ENCODE peak calls at places on chromosomes 3 and 15, in four cellular contexts. E is right lobe of liver; V is RWPE2; R is naive thymus-derived CD4-positive, alpha-beta T cell. P is an unnamed sample. For H3K4me1, the result is how much of the 10 kb centered on the place peaks cover.

GRCh38 chr15:76376816-76377215 is 40.2 kb downstream of the ISL2 start:
- DNase-seq in R (no peak), E (no peak), V (no peak), P (no peak)

GRCh38 chr3:38119248-38119544 is 17.7 kb downstream of the ACAA1 start:
- DNase-seq in V (peak), R (no peak), E (peak), P (no peak)

GRCh38 chr3:58116985-58117384 is 93.8 kb downstream of the DNASE1L3 start:
- DNase-seq in E (no peak), R (no peak), V (no peak), P (no peak)

GRCh38 chr3:139794469-139795265 is 116.9 kb upstream of the NMNAT3 start:
- DNase-seq in V (no peak), R (no peak), E (no peak), P (no peak)

GRCh38 chr3:69433938-69434263 is 48.0 kb upstream of the FRMD4B start:
- DNase-seq in R (no peak), E (no peak), V (no peak), P (no peak)

GRCh38 chr3:183046883-183047282 is 52.4 kb downstream of the MCCC1 start:
- DNase-seq in R (no peak), E (no peak), V (no peak), P (no peak)

GRCh38 chr15:70313099-70314017 is 215.6 kb upstream of the TLE3 start:
- DNase-seq in R (no peak), V (no peak), E (no peak), P (no peak)

GRCh38 chr15:64916365-64916764 is 4.7 kb downstream of the ANKDD1A start:
- DNase-seq in R (no peak), V (no peak), E (no peak), P (no peak)

GRCh38 chr3:186598108-186598784 is 14.6 kb upstream of the AHSG start:
- DNase-seq in V (no peak), R (no peak), E (peak), P (no peak)

GRCh38 chr15:60591491-60592385 is 112.8 kb upstream of the ICE2 start:
- DNase-seq in R (no peak), V (peak), E (peak), P (peak)

GRCh38 chr3:52891164-52891563 is 6.2 kb downstream of the STIMATE start:
- DNase-seq in E (no peak), R (no peak), V (no peak), P (no peak)

GRCh38 chr15:95442107-95442719 is 888.3 kb upstream of the NR2F2 start:
- DNase-seq in R (no peak), E (no peak), V (no peak), P (no peak)

GRCh38 chr3:55885721-55886120 is 398.6 kb upstream of the WNT5A start:
- DNase-seq in V (no peak), E (no peak), R (no peak), P (no peak)

GRCh38 chr3:115595611-115596010 is 27.7 kb upstream of the GAP43 start:
- DNase-seq in R (no peak), E (no peak), V (no peak), P (no peak)

GRCh38 chr3:151308089-151308488 is 8.5 kb downstream of the GPR87 start:
- DNase-seq in V (no peak), R (no peak), E (no peak), P (no peak)

GRCh38 chr3:111609700-111610099 is 14.6 kb upstream of the ZBED2 start:
- DNase-seq in V (no peak), R (no peak), E (no peak), P (no peak)

GRCh38 chr3:158420654-158421396 is 150.2 kb upstream of the MLF1 start:
- DNase-seq in R (no peak), V (no peak), E (no peak), P (no peak)

GRCh38 chr3:13172644-13173013 is 99.4 kb upstream of the IQSEC1 start:
- DNase-seq in E (no peak), R (no peak), V (no peak), P (no peak)

GRCh38 chr15:39171944-39172368 is 408.9 kb upstream of the THBS1 start:
- DNase-seq in V (peak), R (no peak), E (peak), P (no peak)

GRCh38 chr15:101090460-101090853 is 161.4 kb downstream of the CHSY1 start:
- DNase-seq in E (no peak), V (peak), R (no peak), P (no peak)

GRCh38 chr15:98735304-98735703 is 87.0 kb downstream of the IGF1R start:
- DNase-seq in R (no peak), V (no peak), E (no peak), P (no peak)

GRCh38 chr3:24595801-24596200 is 101.2 kb upstream of the THRB start:
- DNase-seq in E (no peak), R (no peak), V (no peak), P (no peak)

GRCh38 chr3:165883866-165884478 is 46.7 kb upstream of the BCHE start:
- DNase-seq in R (no peak), E (no peak), V (no peak), P (no peak)

GRCh38 chr3:49673715-49674490 is at the start of gene APEH:
- DNase-seq in R (peak), E (peak), V (peak), P (peak)

GRCh38 chr3:9779721-9780450 is 10.1 kb upstream of the CAMK1 start:
- DNase-seq in R (peak), E (no peak), V (no peak), P (no peak)

GRCh38 chr15:32096867-32097266 is 66.6 kb downstream of the CHRNA7 start:
- DNase-seq in E (no peak), V (no peak), R (no peak), P (no peak)

GRCh38 chr15:71151061-71151460 is 35.8 kb downstream of the THSD4 start:
- DNase-seq in R (no peak), V (no peak), E (no peak), P (no peak)

GRCh38 chr15:69755571-69756310 is 303.1 kb downstream of the RPLP1 start:
- DNase-seq in R (peak), V (no peak), E (peak), P (peak)

GRCh38 chr15:89863918-89864317 is 29.9 kb downstream of the AP3S2 start:
- DNase-seq in R (no peak), E (no peak), V (no peak), P (no peak)

GRCh38 chr3:144053121-144053520 is 81.5 kb downstream of the DIPK2A start:
- DNase-seq in E (no peak), V (no peak), R (no peak), P (no peak)

GRCh38 chr15:81909229-81910087 is 136.4 kb downstream of the MEX3B start:
- DNase-seq in E (no peak), R (no peak), V (no peak), P (no peak)

GRCh38 chr3:72380193-72380592 is 468.1 kb downstream of the SHQ1 start:
- DNase-seq in E (no peak), R (no peak), V (no peak), P (no peak)

GRCh38 chr15:28922712-28923012 is 36.9 kb downstream of the APBA2 start:
- DNase-seq in V (peak), R (no peak), E (no peak), P (no peak)

GRCh38 chr15:78396976-78397375 is 41.0 kb upstream of the IREB2 start:
- DNase-seq in V (peak), E (peak), R (no peak), P (no peak)

GRCh38 chr3:195255176-195255500 is 15.8 kb downstream of the XXYLT1 start:
- DNase-seq in V (no peak), E (no peak), R (no peak), P (no peak)

GRCh38 chr15:74978503-74978902 is 16.9 kb upstream of the SCAMP5 start:
- DNase-seq in R (no peak), V (no peak), E (no peak), P (no peak)

GRCh38 chr3:47266709-47267489 is 15.7 kb downstream of the KIF9 start:
- DNase-seq in V (peak), E (peak), R (no peak), P (no peak)

GRCh38 chr3:52854013-52854412 is 19.2 kb upstream of the MUSTN1 start:
- DNase-seq in V (no peak), R (no peak), E (no peak), P (no peak)

GRCh38 chr3:194129581-194130133 is 6.3 kb upstream of the HES1 start:
- DNase-seq in E (peak), R (no peak), V (no peak), P (no peak)

GRCh38 chr3:155675094-155675493 is 69.8 kb downstream of the PLCH1 start:
- DNase-seq in V (no peak), E (no peak), R (no peak), P (no peak)
- H3K4me1 ChIP-seq in V (under half), E (under half), R (under half), P (under half)

GRCh38 chr3:30644615-30645014 is 38.2 kb downstream of the TGFBR2 start:
- DNase-seq in E (peak), V (no peak), R (peak), P (peak)
- H3K4me1 ChIP-seq in E (under half), V (under half), R (half or more), P (half or more)

GRCh38 chr3:142904639-142905441 is 16.0 kb upstream of the PCOLCE2 start:
- DNase-seq in R (no peak), E (no peak), V (no peak), P (peak)
- H3K4me1 ChIP-seq in R (under half), E (under half), V (under half), P (under half)

DNA sequence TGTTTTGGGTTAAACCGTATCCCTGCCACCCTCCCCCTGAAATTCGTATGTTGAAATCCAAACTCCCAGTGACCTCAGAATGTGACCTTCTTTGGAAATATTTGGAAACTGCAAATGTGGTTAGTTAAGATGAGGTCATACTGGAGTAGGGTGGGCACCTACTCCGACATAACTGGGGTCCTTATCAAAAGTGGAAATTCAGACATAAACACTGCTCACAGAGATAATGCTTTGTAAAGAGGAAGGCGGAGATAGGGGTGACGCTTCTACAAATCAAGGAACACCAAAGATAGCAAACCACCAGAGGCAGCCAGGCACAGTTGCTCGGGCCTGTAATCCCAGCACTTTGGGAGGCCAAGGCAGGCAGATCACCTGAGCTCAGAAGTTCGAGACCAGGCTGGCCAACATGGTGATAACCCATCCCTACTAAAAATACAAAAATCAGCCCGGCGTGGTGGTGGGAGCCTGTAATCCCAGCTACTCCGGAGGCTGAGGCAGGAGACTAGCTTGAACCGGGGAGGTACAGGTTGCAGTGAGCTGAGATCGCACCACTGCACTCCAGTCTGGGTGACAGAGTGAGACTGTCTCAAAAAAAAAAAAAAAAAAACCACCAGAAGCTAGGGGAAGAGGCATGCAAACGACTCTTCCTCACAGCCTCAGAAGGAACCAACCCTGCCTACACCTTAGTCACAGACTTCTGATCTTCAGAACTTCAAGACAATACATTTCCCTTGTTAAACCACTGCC is 51.1 kb upstream of the CHD2 start:
- DNase-seq in E (no peak), R (peak), V (no peak), P (peak)
- H3K4me1 ChIP-seq in E (under half), R (under half), V (under half), P (under half)

GRCh38 chr3:169215953-169216352 is 447.6 kb downstream of the MECOM start:
- DNase-seq in R (no peak), E (no peak), V (no peak), P (no peak)
- H3K4me1 ChIP-seq in R (under half), E (under half), V (under half), P (under half)

GRCh38 chr3:188266581-188267274 is 112.8 kb downstream of the LPP start:
- DNase-seq in E (no peak), R (no peak), V (no peak), P (no peak)
- H3K4me1 ChIP-seq in E (half or more), R (under half), V (half or more), P (under half)

GRCh38 chr3:66402596-66403267 is 98.1 kb downstream of the LRIG1 start:
- DNase-seq in V (no peak), R (no peak), E (no peak), P (no peak)

GRCh38 chr3:66401578-66402382 is 99.0 kb downstream of the LRIG1 start:
- DNase-seq in V (no peak), E (no peak), R (no peak), P (no peak)

GRCh38 chr3:66399529-66400232 is 101.1 kb downstream of the LRIG1 start:
- DNase-seq in R (no peak), E (no peak), V (no peak), P (no peak)

GRCh38 chr3:66400381-66401156 is 100.3 kb downstream of the LRIG1 start:
- DNase-seq in R (no peak), V (peak), E (no peak), P (no peak)

DNA sequence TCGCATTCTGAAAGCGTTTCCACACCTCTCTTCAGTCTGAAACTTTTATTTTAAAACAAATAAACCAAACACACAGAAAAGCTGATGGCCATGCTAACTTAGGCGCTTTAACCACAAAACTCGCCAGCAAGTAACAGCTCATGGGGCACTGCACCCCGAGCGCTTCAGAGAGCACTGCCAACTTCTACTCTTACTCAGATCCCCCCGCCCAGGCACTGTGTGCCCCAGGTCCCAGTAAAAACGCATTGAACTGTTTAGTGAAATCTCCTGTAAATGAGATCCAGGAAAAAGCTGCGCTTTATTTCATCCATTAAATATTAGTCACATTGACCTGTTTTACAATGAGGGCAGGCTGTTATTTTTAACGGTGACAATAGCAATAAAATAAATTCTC is 99.7 kb downstream of the LRIG1 start:
- DNase-seq in R (no peak), E (no peak), V (no peak), P (no peak)
- H3K4me1 ChIP-seq in R (under half), E (under half), V (under half), P (under half)